ENCODE peak calls at places on chromosome 10, in nine cellular contexts. Q is thoracic aorta, S is kidney, M is astrocyte, O is mammary epithelial cell, B is lung, Z is IMR-90, H is fibroblast of lung, L is left ventricle myocardium inferior. F is an unnamed sample. For H3K4me1 and H3K36me3, the result is how much of the 10 kb centered on the place peaks cover.

GRCh38 chr10:88702848-88703597 is 3.0 kb upstream of the LIPK start:
- DNase-seq in Q (no peak), S (no peak), M (peak), O (peak), B (no peak), Z (peak), H (no peak), L (no peak), F (peak)

GRCh38 chr10:12337973-12338372 is 11.4 kb upstream of the CAMK1D start:
- DNase-seq in Q (no peak), S (no peak), M (peak), O (no peak), B (no peak), Z (peak), H (no peak), L (no peak), F (no peak)

GRCh38 chr10:46310143-46310514 is 23.3 kb downstream of the ANTXRL start:
- DNase-seq in Q (no peak), S (no peak), M (no peak), O (no peak), B (no peak), Z (no peak), H (no peak), L (no peak), F (no peak)

GRCh38 chr10:71766717-71767419 is 6.5 kb downstream of the VSIR start:
- DNase-seq in Q (peak), S (peak), M (peak), O (peak), B (peak), Z (peak), H (peak), L (peak), F (peak)

GRCh38 chr10:69733791-69734261 is 67.9 kb upstream of the COL13A1 start:
- DNase-seq in Q (no peak), S (no peak), M (peak), O (peak), B (no peak), Z (peak), H (peak), L (no peak), F (no peak)

GRCh38 chr10:130236711-130237110 is 100.5 kb downstream of the GLRX3 start:
- DNase-seq in Q (no peak), S (no peak), M (no peak), O (peak), B (no peak), Z (no peak), H (no peak), L (no peak), F (no peak)

GRCh38 chr10:131891196-131891928 is 9.4 kb upstream of the PPP2R2D start:
- DNase-seq in Q (no peak), S (peak), M (no peak), O (peak), B (no peak), Z (peak), H (no peak), L (no peak), F (peak)

GRCh38 chr10:100817268-100817839 is 72.0 kb downstream of the PAX2 start:
- DNase-seq in Q (no peak), S (no peak), M (no peak), O (no peak), B (no peak), Z (no peak), H (no peak), L (no peak), F (peak)

GRCh38 chr10:22271786-22272185 is 44.4 kb upstream of the COMMD3 start:
- DNase-seq in Q (no peak), S (no peak), M (no peak), O (peak), B (no peak), Z (no peak), H (no peak), L (no peak), F (no peak)

GRCh38 chr10:104642311-104643022 is 1.4 kb downstream of the SORCS3 start:
- DNase-seq in Q (no peak), S (peak), M (peak), O (no peak), B (no peak), Z (no peak), H (no peak), L (no peak), F (no peak)

GRCh38 chr10:123148414-123149161 is 652 bp downstream of the HMX2 start:
- DNase-seq in Q (no peak), S (peak), M (no peak), O (peak), B (no peak), Z (no peak), H (no peak), L (no peak), F (no peak)

GRCh38 chr10:11757452-11757819 is 15.3 kb downstream of the ECHDC3 start:
- DNase-seq in Q (peak), S (no peak), M (peak), O (peak), B (peak), Z (peak), H (peak), L (peak), F (no peak)

GRCh38 chr10:111137012-111137411 is 60.2 kb downstream of the ADRA2A start:
- DNase-seq in Q (no peak), S (no peak), M (no peak), O (no peak), B (peak), Z (no peak), H (no peak), L (no peak), F (no peak)

GRCh38 chr10:6530211-6530840 is 49.8 kb downstream of the PRKCQ start:
- DNase-seq in Q (no peak), S (no peak), M (no peak), O (no peak), B (no peak), Z (no peak), H (no peak), L (no peak), F (no peak)

GRCh38 chr10:16116404-16117304 is 256.3 kb upstream of the MINDY3 start:
- DNase-seq in Q (no peak), S (no peak), M (no peak), O (peak), B (no peak), Z (no peak), H (peak), L (no peak), F (peak)

GRCh38 chr10:72875250-72876055 is 18.1 kb upstream of the OIT3 start:
- DNase-seq in Q (no peak), S (no peak), M (no peak), O (peak), B (no peak), Z (peak), H (peak), L (no peak), F (peak)

GRCh38 chr10:69327463-69328345 is 49.4 kb downstream of the HK1 start:
- DNase-seq in Q (no peak), S (peak), M (peak), O (peak), B (peak), Z (peak), H (peak), L (peak), F (no peak)

GRCh38 chr10:128723631-128724205 is 597.5 kb upstream of the MKI67 start:
- DNase-seq in Q (no peak), S (no peak), M (no peak), O (no peak), B (no peak), Z (no peak), H (no peak), L (no peak), F (no peak)

GRCh38 chr10:119780879-119781480 is 55.1 kb downstream of the INPP5F start:
- DNase-seq in Q (no peak), S (no peak), M (no peak), O (no peak), B (no peak), Z (no peak), H (no peak), L (no peak), F (no peak)

GRCh38 chr10:119781498-119781897 is 55.6 kb downstream of the INPP5F start:
- DNase-seq in Q (no peak), S (no peak), M (no peak), O (no peak), B (no peak), Z (no peak), H (no peak), L (no peak), F (no peak)

GRCh38 chr10:119782981-119783664 is 57.3 kb downstream of the INPP5F start:
- DNase-seq in Q (no peak), S (no peak), M (no peak), O (no peak), B (no peak), Z (no peak), H (no peak), L (no peak), F (no peak)

GRCh38 chr10:119786117-119786769 is 60.4 kb downstream of the INPP5F start:
- DNase-seq in Q (no peak), S (no peak), M (peak), O (no peak), B (no peak), Z (peak), H (peak), L (no peak), F (peak)

GRCh38 chr10:119783665-119784027 is 57.8 kb downstream of the INPP5F start:
- DNase-seq in Q (no peak), S (no peak), M (no peak), O (no peak), B (no peak), Z (no peak), H (no peak), L (no peak), F (no peak)
- TF ChIP-seq CTCF in Q (no peak), S (no peak), M (no peak), O (no peak), B (no peak), Z (no peak), H (no peak), L (no peak), F (no peak)

GRCh38 chr10:59672150-59672875 is 37.3 kb downstream of the SLC16A9 start:
- DNase-seq in Q (no peak), S (no peak), M (no peak), O (no peak), B (no peak), Z (no peak), H (no peak), L (no peak), F (no peak)
- H3K4me1 ChIP-seq in Q (under half), S (under half), M (under half), O (under half), B (under half), Z (under half), H (under half), L (under half), F (under half)

GRCh38 chr10:125766511-125766910 is 9.1 kb downstream of the MMP21 start:
- DNase-seq in Q (no peak), S (no peak), M (no peak), O (no peak), B (no peak), Z (no peak), H (no peak), L (no peak), F (no peak)
- H3K36me3 ChIP-seq in Q (under half), S (under half), M (under half), O (under half), B (under half), Z (under half), H (under half), L (under half), F (under half)

GRCh38 chr10:17426263-17426600 is 28.2 kb downstream of the ST8SIA6 start:
- DNase-seq in Q (no peak), S (no peak), M (no peak), O (no peak), B (no peak), Z (no peak), H (no peak), L (no peak), F (no peak)
- TF ChIP-seq CTCF in Q (no peak), S (no peak), M (no peak), O (no peak), B (no peak), Z (no peak), H (no peak), L (no peak), F (no peak)

GRCh38 chr10:43396061-43396927 is 12.7 kb downstream of the HNRNPF start:
- DNase-seq in Q (no peak), S (peak), M (peak), O (peak), B (peak), Z (peak), H (peak), L (peak), F (peak)
- H3K4me1 ChIP-seq in Q (half or more), S (under half), M (under half), O (under half), B (under half), Z (under half), H (under half), L (half or more), F (half or more)

DNA sequence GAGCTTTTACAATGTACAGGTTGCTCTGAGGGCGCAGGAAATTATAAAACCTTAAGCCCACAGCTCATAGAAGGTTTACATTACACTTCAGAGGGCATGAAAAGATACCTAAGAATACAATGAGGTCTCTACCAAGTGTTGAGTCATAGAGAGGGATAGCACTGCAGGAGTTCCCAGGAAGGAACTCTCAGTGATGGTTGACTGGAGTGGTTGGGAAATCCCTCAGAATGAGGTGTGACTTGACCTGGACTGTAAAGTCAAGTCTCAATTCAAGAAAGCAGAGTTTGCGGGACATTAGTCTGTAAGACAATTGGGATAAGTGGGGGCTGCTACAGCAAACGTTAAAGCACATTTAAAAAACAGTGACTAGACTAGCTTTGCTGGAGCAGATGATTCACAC is 21.9 kb downstream of the TNKS2 start:
- DNase-seq in Q (no peak), S (no peak), M (no peak), O (peak), B (no peak), Z (peak), H (no peak), L (no peak), F (no peak)
- H3K36me3 ChIP-seq in Q (under half), S (under half), M (half or more), O (under half), B (under half), Z (under half), H (under half), L (half or more), F (under half)

GRCh38 chr10:34824870-34825269 is 9.8 kb upstream of the PARD3 start:
- DNase-seq in Q (no peak), S (no peak), M (no peak), O (no peak), B (no peak), Z (no peak), H (no peak), L (no peak), F (peak)
- TF ChIP-seq CTCF in Q (no peak), S (peak), M (no peak), O (no peak), B (no peak), Z (peak), H (no peak), L (peak), F (peak)

GRCh38 chr10:24463683-24464426 is 254.9 kb downstream of the KIAA1217 start:
- DNase-seq in Q (no peak), S (no peak), M (peak), O (peak), B (no peak), Z (peak), H (peak), L (no peak), F (no peak)
- H3K4me1 ChIP-seq in Q (under half), S (under half), M (under half), O (under half), B (under half), Z (under half), H (under half), L (half or more), F (under half)

F was measured in Caco-2.